ENCODE peak calls at places on chromosomes 12 and 14, in ten cellular contexts. Q is tibial nerve; V is A549; I is breast epithelium; H is CD4-positive, alpha-beta memory T cell; A is cardiac muscle cell; L is RWPE2; O is naive thymus-derived CD4-positive, alpha-beta T cell; E is AG04450; Y is pancreas. Z is an unnamed sample.

GRCh38 chr12:51056242-51056641 is 8.1 kb downstream of the LETMD1 start:
- DNase-seq in I (no peak), O (no peak), A (peak; percentile 77), E (no peak), Q (no peak), V (no peak), H (no peak), Y (no peak), L (peak; percentile 67), Z (no peak)

GRCh38 chr12:26704684-26705475 is 128.1 kb downstream of the ITPR2 start:
- DNase-seq in E (no peak), H (no peak), Y (no peak), I (no peak), Q (no peak), O (no peak), L (no peak), A (no peak), V (no peak), Z (no peak)

GRCh38 chr12:76201758-76202157 is 117.3 kb upstream of the NAP1L1 start:
- DNase-seq in Y (no peak), L (no peak), V (no peak), A (no peak), Q (no peak), H (no peak), O (no peak), E (no peak), I (no peak), Z (no peak)

GRCh38 chr14:55976619-55977018 is 141.6 kb upstream of the PELI2 start:
- DNase-seq in I (no peak), E (no peak), O (no peak), Q (no peak), V (no peak), H (no peak), Y (no peak), A (peak; percentile 31), L (no peak), Z (no peak)

GRCh38 chr12:107921062-107921461 is 146.6 kb downstream of the ASCL4 start:
- DNase-seq in E (no peak), H (no peak), L (no peak), I (no peak), Y (no peak), Q (no peak), V (no peak), A (no peak), O (no peak), Z (no peak)

GRCh38 chr12:130617219-130617618 is 98.9 kb downstream of the RIMBP2 start:
- DNase-seq in Q (no peak), V (no peak), O (no peak), I (no peak), H (no peak), Y (no peak), A (no peak), L (no peak), E (no peak), Z (no peak)

GRCh38 chr14:42918615-42919014 is 1311.9 kb downstream of the LRFN5 start:
- DNase-seq in A (no peak), Y (no peak), E (no peak), L (no peak), V (no peak), I (no peak), H (no peak), Q (no peak), O (no peak), Z (no peak)

GRCh38 chr14:61304678-61305077 is 16.7 kb upstream of the PRKCH start:
- DNase-seq in I (no peak), V (no peak), Y (no peak), Q (no peak), E (no peak), O (no peak), A (no peak), H (no peak), L (no peak), Z (no peak)

GRCh38 chr12:25796523-25797000 is 161.9 kb upstream of the RASSF8 start:
- DNase-seq in I (no peak), Y (no peak), V (no peak), A (peak; percentile 71), O (no peak), E (no peak), H (no peak), Q (no peak), L (no peak), Z (no peak)

GRCh38 chr12:73465106-73465505 is 1072.5 kb upstream of the ATXN7L3B start:
- DNase-seq in L (no peak), A (no peak), V (no peak), Y (no peak), I (no peak), E (no peak), H (no peak), Q (no peak), O (no peak), Z (no peak)

GRCh38 chr14:63737582-63738006 is 9.7 kb upstream of the SGPP1 start:
- DNase-seq in A (no peak), H (no peak), O (peak; percentile 8), Q (no peak), V (no peak), Y (no peak), I (no peak), E (no peak), L (no peak), Z (peak; percentile 82)

GRCh38 chr12:66629138-66629880 is 49.6 kb downstream of the GRIP1 start:
- DNase-seq in Y (no peak), V (no peak), H (no peak), Q (no peak), L (no peak), E (no peak), I (no peak), O (no peak), A (no peak), Z (no peak)

GRCh38 chr12:124681779-124682391 is 114.5 kb upstream of the NCOR2 start:
- DNase-seq in Y (no peak), O (no peak), Q (peak; percentile 79), L (no peak), E (no peak), H (no peak), V (peak; percentile 36), I (no peak), A (peak; percentile 59), Z (no peak)

DNA sequence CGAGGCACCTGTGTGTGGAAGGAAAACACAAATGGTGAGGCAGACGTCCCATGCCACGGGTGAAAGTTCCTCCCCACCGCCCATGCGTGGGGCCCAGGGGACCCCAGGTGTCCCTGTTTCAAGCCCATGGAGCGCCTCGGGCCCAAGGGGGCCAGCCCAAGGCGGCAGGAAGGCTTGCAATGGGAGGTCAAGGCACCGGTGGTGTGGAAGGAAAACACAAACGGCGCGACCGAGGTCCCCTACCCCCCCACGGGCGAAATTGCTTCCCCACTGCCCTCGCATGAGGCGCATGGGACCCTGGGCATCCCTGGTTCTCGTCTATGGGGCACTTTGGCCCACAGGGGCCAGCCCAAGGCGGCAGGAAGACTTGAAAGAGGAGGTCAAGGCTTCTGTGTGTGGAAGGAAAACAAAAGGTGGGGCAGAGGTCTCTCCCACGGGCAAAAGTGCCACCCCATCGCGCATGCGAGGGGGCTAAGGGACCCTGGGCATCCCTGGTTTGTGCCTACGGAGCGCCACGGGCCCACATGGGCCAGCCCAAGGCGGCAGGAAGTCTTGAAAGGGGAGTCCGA is 379.4 kb downstream of the ALG10 start:
- DNase-seq in E (no peak), Q (peak; percentile 4), O (no peak), V (no peak), A (no peak), Y (peak; percentile 6), H (no peak), L (peak; percentile 34), I (peak; percentile 11), Z (no peak)
- H3K9me3 ChIP-seq in E (peaks cover 100% of the 10 kb centered on the region), Q (peaks cover 4% of the 10 kb centered on the region), O (no peaks in the 10 kb centered on the region), V (peaks cover 2% of the 10 kb centered on the region), A (no peaks in the 10 kb centered on the region), Y (no peaks in the 10 kb centered on the region), H (no peaks in the 10 kb centered on the region), L (peaks cover 5% of the 10 kb centered on the region), I (peaks cover 100% of the 10 kb centered on the region), Z (peaks cover 99% of the 10 kb centered on the region)

DNA sequence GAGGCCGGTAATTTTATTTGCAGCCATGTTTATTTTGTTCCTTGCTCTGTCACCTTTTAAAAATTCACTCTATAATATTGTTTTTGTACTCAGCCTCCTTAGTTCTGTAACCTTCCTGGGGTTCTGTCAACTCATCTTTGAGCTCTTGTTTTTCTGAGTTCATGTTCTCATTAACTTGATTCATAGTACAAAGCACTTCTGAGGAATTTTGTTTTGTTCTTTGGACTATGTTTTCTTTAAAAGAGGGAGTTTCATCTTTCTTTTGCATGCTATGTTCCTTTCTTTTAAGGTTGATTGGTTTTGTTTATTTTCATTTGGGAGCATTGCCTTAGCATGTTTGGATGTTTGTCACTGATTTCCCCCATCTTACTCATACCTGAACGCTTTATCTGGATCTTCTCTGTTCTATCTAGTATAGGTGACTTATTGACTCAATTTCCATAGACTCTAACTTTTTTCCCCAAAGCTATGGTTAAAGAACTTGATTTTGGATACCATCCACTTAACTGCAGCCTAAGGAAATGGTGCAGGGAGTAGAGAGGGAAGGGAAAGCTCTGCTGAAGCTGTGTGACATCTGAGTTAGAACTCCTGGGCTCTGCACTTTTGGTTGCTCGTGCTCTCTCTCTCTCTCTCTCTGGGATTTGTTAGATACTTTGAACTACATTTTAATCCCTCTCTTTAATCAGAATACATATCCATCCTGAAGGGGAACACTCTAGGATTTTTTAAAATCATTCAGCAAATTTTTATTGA is 268.5 kb downstream of the PAWR start:
- DNase-seq in E (no peak), A (no peak), Q (no peak), V (no peak), O (no peak), H (no peak), Y (no peak), L (no peak), I (no peak), Z (no peak)
- H3K27ac ChIP-seq in E (no peak overlapping the region), A (no peak overlapping the region), Q (peak overlapping the region; percentile 65), V (peak overlapping the region; percentile 61), O (no peak overlapping the region), H (no peak overlapping the region), Y (no peak overlapping the region), L (peak overlapping the region; percentile 66), I (peak overlapping the region; percentile 60), Z (no peak overlapping the region)

DNA sequence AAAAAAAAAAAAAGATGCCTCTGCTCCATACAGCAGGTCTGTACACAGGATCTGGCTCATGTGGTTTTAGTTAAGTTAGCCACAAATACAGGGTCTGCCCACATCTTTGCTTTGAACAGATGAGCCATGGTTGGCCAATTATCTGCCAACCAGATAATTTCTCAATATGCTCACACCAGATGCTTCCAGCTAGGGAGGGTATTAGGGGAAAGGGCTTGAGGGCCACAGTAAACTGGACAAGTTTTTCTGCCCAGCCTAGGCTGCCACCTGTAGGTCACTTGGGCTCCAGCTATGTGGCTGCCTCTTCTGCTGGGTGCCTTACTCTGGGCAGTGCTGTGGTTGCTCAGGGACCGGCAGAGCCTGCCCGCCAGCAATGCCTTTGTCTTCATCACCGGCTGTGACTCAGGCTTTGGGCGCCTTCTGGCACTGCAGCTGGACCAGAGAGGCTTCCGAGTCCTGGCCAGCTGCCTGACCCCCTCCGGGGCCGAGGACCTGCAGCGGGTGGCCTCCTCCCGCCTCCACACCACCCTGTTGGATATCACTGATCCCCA is 776 bp downstream of the RDH5 start:
- DNase-seq in H (no peak), A (peak; percentile 91), I (peak; percentile 69), Y (peak; percentile 81), V (peak; percentile 57), Q (peak; percentile 33), L (peak; percentile 88), O (no peak), E (peak; percentile 70), Z (no peak)
- H3K4me3 ChIP-seq in H (no peak overlapping the region), A (no peak overlapping the region), I (no peak overlapping the region), Y (no peak overlapping the region), V (no peak overlapping the region), Q (no peak overlapping the region), L (no peak overlapping the region), O (no peak overlapping the region), E (peak overlapping the region; percentile 7), Z (no peak overlapping the region)

GRCh38 chr14:106070242-106070641 is 543.9 kb downstream of the TMEM121 start:
- DNase-seq in O (no peak), Q (no peak), V (no peak), Y (no peak), I (no peak), A (no peak), H (no peak), E (no peak), L (no peak), Z (no peak)
- H3K9me3 ChIP-seq in O (no peaks in the 10 kb centered on the region), Q (no peaks in the 10 kb centered on the region), V (no peaks in the 10 kb centered on the region), Y (no peaks in the 10 kb centered on the region), I (no peaks in the 10 kb centered on the region), A (no peaks in the 10 kb centered on the region), H (no peaks in the 10 kb centered on the region), E (peaks cover 7% of the 10 kb centered on the region), L (no peaks in the 10 kb centered on the region), Z (no peaks in the 10 kb centered on the region)